ENCODE peak calls at places on chromosomes 7 and 10, in seven cellular contexts. K is right lobe of liver, C is IMR-90, T is BE2C, X is endothelial cell of umbilical vein, W is tibial nerve, Q is upper lobe of right lung. I is an unnamed sample. For H3K36me3, the result is how much of the 10 kb centered on the place peaks cover.

GRCh38 chr7:55413442-55413841 is 48.3 kb downstream of the LANCL2 start:
- DNase-seq in K (peak), C (no peak), T (no peak), X (no peak), W (no peak), Q (no peak), I (no peak)

GRCh38 chr10:113709221-113709838 is 29.6 kb downstream of the CASP7 start:
- DNase-seq in K (no peak), C (peak), T (no peak), X (peak), W (no peak), Q (no peak), I (no peak)

GRCh38 chr10:101223274-101224059 is 5.8 kb downstream of the LBX1 start:
- DNase-seq in K (no peak), C (no peak), T (no peak), X (no peak), W (no peak), Q (no peak), I (no peak)

GRCh38 chr7:15685358-15686181 is 913 bp downstream of the MEOX2 start:
- DNase-seq in K (peak), C (peak), T (no peak), X (peak), W (peak), Q (no peak), I (no peak)

GRCh38 chr10:72328829-72329204 is 25.9 kb downstream of the DNAJB12 start:
- DNase-seq in K (no peak), C (no peak), T (no peak), X (no peak), W (no peak), Q (no peak), I (no peak)

GRCh38 chr10:129274928-129275474 is 192.0 kb upstream of the MGMT start:
- DNase-seq in K (no peak), C (no peak), T (peak), X (no peak), W (no peak), Q (no peak), I (no peak)

GRCh38 chr10:78568664-78569063 is 500.1 kb upstream of the ZMIZ1 start:
- DNase-seq in K (no peak), C (no peak), T (no peak), X (no peak), W (no peak), Q (no peak), I (no peak)

GRCh38 chr10:17645591-17646345 is 1.8 kb downstream of the STAM start:
- DNase-seq in K (no peak), C (peak), T (no peak), X (peak), W (no peak), Q (no peak), I (no peak)

GRCh38 chr7:50978633-50979215 is 196.0 kb upstream of the GRB10 start:
- DNase-seq in K (no peak), C (no peak), T (no peak), X (no peak), W (no peak), Q (no peak), I (no peak)

GRCh38 chr10:24209421-24209770 is 458 bp downstream of the KIAA1217 start:
- DNase-seq in K (no peak), C (peak), T (no peak), X (no peak), W (no peak), Q (no peak), I (peak)

GRCh38 chr7:75688200-75689136 is 50.3 kb downstream of the HIP1 start:
- DNase-seq in K (peak), C (no peak), T (peak), X (no peak), W (no peak), Q (peak), I (peak)

GRCh38 chr7:93566876-93567275 is 7.6 kb downstream of the CALCR start:
- DNase-seq in K (no peak), C (no peak), T (no peak), X (no peak), W (no peak), Q (no peak), I (no peak)

GRCh38 chr10:3150366-3150765 is 22.2 kb downstream of the PITRM1 start:
- DNase-seq in K (no peak), C (no peak), T (no peak), X (no peak), W (no peak), Q (peak), I (no peak)

GRCh38 chr7:155553871-155554270 is 7.5 kb upstream of the CNPY1 start:
- DNase-seq in K (no peak), C (no peak), T (no peak), X (no peak), W (no peak), Q (no peak), I (no peak)

GRCh38 chr10:23096814-23097549 is 1.6 kb downstream of the MSRB2 start:
- DNase-seq in K (no peak), C (peak), T (peak), X (peak), W (no peak), Q (no peak), I (no peak)

GRCh38 chr7:30927040-30927439 is 15.4 kb downstream of the AQP1 start:
- DNase-seq in K (peak), C (no peak), T (peak), X (no peak), W (no peak), Q (peak), I (no peak)

GRCh38 chr7:79199266-79199665 is 254.2 kb downstream of the MAGI2 start:
- DNase-seq in K (no peak), C (peak), T (no peak), X (no peak), W (no peak), Q (no peak), I (no peak)

DNA sequence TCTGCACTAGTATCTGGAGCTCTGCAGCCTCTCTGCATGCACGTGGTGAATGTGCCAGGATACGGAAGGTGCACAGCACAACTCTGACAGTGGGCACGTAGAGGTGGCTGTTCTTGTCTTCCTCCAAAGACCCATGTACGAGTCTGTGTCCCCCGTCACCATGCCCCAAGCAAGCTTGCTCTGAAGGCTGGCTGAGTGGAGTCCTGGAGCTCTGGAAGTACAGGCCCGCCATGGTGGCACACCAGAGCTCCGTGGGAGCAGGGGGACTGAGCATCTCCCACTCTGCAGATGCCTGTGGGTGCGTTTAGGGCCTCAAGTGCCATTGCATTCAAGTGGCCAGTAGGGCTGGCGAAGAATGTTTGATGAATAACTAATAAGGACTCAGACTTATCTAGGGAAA is 17.1 kb downstream of the BCCIP start:
- DNase-seq in K (no peak), C (no peak), T (no peak), X (no peak), W (no peak), Q (no peak), I (no peak)
- H3K36me3 ChIP-seq in K (half or more), C (under half), T (half or more), X (under half), W (half or more), Q (half or more), I (under half)

GRCh38 chr10:5412277-5412941 is at the start of gene NET1:
- DNase-seq in K (peak), C (peak), T (peak), X (peak), W (peak), Q (peak), I (peak)
- TF ChIP-seq CTCF in K (no peak), C (no peak), T (no peak), X (no peak), W (no peak), Q (no peak), I (no peak)

DNA sequence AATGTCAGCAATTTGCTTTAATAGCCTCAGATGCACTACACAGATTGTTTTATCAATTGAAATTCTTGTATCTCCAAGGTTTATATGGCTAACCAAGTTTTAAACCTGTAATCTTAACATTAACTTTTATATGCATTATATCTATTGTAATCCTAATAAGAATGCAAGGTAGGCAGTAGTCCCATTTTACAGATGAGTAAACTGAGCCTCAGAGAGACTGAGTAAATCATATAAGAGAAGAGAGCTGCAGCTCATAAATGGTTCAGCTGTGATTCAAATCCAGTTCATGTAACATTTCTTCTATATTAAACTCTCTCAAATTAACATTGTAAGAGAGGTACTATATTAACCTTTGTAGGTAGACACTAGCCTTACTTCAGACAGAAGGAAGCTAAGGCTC is 44.0 kb downstream of the MALSU1 start:
- DNase-seq in K (no peak), C (no peak), T (no peak), X (no peak), W (no peak), Q (no peak), I (no peak)
- H3K36me3 ChIP-seq in K (under half), C (under half), T (half or more), X (under half), W (under half), Q (under half), I (under half)

DNA sequence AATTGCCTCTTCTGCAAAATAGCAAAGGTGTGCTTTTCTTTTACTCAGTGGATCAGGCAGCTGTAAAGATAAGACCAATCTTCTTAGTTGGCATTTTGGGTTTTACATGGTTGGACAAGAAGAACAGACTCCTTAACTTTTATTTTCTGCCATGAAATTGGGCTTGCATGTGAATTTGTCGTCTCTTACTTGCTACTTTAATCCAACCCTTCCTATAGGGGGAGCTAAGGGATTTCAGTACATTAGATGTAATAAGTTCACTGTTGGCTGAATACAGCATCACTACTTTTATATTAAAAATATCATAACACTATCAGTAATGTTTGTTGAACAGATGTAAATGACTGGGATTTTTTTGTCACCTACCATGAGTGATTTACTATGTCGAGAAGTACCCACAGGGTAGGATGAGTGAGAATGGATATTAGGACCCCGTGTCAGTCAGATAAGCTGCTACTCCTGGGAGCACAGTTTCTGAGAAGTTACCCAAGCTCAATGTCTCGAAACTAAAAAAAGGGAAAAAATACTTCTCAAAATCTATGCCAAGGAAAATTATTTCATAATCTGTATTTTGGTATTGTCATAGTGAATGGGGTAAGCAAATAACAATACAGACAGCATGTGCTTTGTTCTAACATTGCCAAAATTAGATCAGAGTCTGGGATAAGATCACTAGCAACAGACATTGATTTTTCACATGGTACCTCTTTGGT is 127.4 kb upstream of the AGR3 start:
- DNase-seq in K (no peak), C (peak), T (no peak), X (peak), W (no peak), Q (no peak), I (peak)
- TF ChIP-seq CTCF in K (peak), C (peak), T (peak), X (no peak), W (peak), Q (peak), I (peak)

GRCh38 chr10:11988924-11989323 is 53.7 kb downstream of the UPF2 start:
- DNase-seq in K (no peak), C (no peak), T (no peak), X (no peak), W (no peak), Q (no peak), I (no peak)

GRCh38 chr10:11986593-11987216 is 55.9 kb downstream of the UPF2 start:
- DNase-seq in K (peak), C (peak), T (peak), X (peak), W (peak), Q (peak), I (peak)
- H3K36me3 ChIP-seq in K (under half), C (under half), T (under half), X (under half), W (under half), Q (under half), I (under half)

GRCh38 chr7:74164985-74165456 is 9.1 kb upstream of the EIF4H start:
- DNase-seq in K (no peak), C (peak), T (no peak), X (peak), W (no peak), Q (no peak), I (no peak)
- TF ChIP-seq CTCF in K (no peak), C (peak), T (peak), X (peak), W (no peak), Q (peak), I (peak)

GRCh38 chr7:100677308-100678095 is 4.0 kb downstream of the GNB2 start:
- DNase-seq in K (no peak), C (no peak), T (no peak), X (no peak), W (no peak), Q (peak), I (no peak)
- H3K36me3 ChIP-seq in K (under half), C (half or more), T (half or more), X (under half), W (under half), Q (half or more), I (under half)

DNA sequence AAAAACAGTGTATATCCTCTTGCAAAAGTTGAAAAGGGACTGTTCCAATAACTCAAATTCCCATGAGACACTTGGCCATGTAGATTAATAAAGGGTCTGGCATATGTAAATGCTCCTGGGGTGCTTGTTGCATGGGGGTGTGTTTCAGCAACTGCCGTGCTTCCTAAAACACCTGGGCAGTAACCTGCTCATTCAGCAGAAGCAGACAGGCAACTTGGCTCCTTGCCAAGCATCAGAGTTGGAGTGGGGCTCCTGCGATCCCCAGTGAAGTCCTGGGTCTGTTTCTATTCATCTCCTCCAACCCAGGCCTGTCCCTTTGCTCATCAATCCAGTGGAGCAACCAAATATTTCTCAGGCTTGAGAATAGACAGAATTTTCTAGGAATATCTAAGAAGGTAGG is 42.2 kb upstream of the ADAM12 start:
- DNase-seq in K (no peak), C (no peak), T (no peak), X (no peak), W (no peak), Q (no peak), I (no peak)
- TF ChIP-seq CTCF in K (no peak), C (no peak), T (no peak), X (no peak), W (no peak), Q (no peak), I (no peak)

DNA sequence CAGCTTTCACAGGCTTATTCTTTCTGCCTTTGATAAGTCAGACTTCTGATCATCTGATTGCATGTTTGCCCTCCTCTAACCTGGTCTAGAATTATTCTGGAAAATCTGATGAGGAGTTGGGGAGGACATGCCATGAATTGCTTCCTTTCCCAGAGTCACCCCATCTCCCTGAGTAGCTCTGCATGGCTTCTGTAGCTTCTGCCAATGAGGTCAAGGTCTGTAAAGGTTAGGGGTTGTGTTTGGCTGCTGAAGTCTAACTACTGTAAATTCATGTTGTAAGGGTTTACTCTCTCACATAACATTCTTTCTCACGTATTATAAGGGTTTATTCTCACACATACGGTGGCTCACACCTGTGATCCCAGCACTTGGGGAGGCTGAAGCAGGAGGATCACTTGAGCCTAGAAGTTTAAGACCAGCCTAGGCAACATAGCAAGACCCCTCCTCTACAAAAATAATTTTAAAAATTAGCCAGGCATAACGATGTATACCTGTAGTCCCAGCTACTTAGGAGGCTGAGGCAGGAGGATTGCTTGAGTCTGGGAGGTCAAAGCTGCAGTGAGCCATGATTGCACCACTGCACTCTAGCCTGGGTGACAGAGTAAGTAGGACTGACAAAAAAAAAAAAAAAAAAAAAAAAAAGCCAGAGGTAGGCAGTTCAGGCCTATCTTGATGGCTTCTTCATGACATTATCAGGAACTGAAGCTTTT is 10.7 kb downstream of the GSTO2 start:
- DNase-seq in K (no peak), C (no peak), T (no peak), X (no peak), W (no peak), Q (no peak), I (no peak)
- H3K36me3 ChIP-seq in K (under half), C (under half), T (under half), X (under half), W (under half), Q (under half), I (under half)

GRCh38 chr10:11541296-11541695 is 70.2 kb downstream of the USP6NL start:
- DNase-seq in K (no peak), C (no peak), T (no peak), X (no peak), W (no peak), Q (no peak), I (no peak)
- TF ChIP-seq CTCF in K (no peak), C (no peak), T (no peak), X (no peak), W (no peak), Q (no peak), I (no peak)

I was measured in GM06990.